ENCODE peak calls at places on chromosomes 12 and 14, in ten cellular contexts. B is C1 segment of cervical spinal cord; J is activated effector memory CD4-positive, alpha-beta T cell treated with anti-CD3 and anti-CD28 coated beads, Interleukin-2, amount 50 U/mL, for 16 hours; N is A172; A is fibroblast of villous mesenchyme; P is progenitor cell of endocrine pancreas; F is amniotic stem cell; D is T-helper 22 cell; V is neural progenitor cell; Z is lower leg skin. C is an unnamed sample.

GRCh38 chr12:102441077-102441596 is 39.2 kb downstream of the IGF1 start:
- DNase-seq in B (no peak), J (no peak), N (no peak), A (peak), P (no peak), F (no peak), D (no peak), V (no peak), Z (no peak), C (no peak)

GRCh38 chr14:104800600-104801283 is at the start of gene ZBTB42:
- DNase-seq in B (no peak), J (peak), N (no peak), A (peak), P (peak), F (no peak), D (peak), V (peak), Z (peak), C (peak)

GRCh38 chr14:51318777-51319176 is 78.7 kb downstream of the TMX1 start:
- DNase-seq in B (no peak), J (no peak), N (no peak), A (no peak), P (no peak), F (no peak), D (no peak), V (no peak), Z (no peak), C (no peak)

GRCh38 chr12:132700212-132700913 is 10.3 kb upstream of the PGAM5 start:
- DNase-seq in B (no peak), J (no peak), N (peak), A (peak), P (no peak), F (no peak), D (no peak), V (no peak), Z (no peak), C (no peak)

GRCh38 chr12:85273411-85274075 is 6.5 kb upstream of the ALX1 start:
- DNase-seq in B (no peak), J (no peak), N (no peak), A (no peak), P (no peak), F (no peak), D (no peak), V (peak), Z (peak), C (no peak)

GRCh38 chr14:33068626-33069025 is 129.9 kb downstream of the NPAS3 start:
- DNase-seq in B (no peak), J (no peak), N (peak), A (no peak), P (no peak), F (no peak), D (no peak), V (peak), Z (no peak), C (no peak)

GRCh38 chr14:77148510-77149231 is 7.1 kb upstream of the ZDHHC22 start:
- DNase-seq in B (no peak), J (no peak), N (no peak), A (peak), P (no peak), F (no peak), D (no peak), V (no peak), Z (no peak), C (no peak)

GRCh38 chr14:85584481-85584880 is 54.5 kb downstream of the FLRT2 start:
- DNase-seq in B (no peak), J (no peak), N (no peak), A (no peak), P (no peak), F (no peak), D (no peak), V (no peak), Z (no peak), C (no peak)

GRCh38 chr14:30006695-30007094 is 79.0 kb upstream of the PRKD1 start:
- DNase-seq in B (no peak), J (no peak), N (no peak), A (no peak), P (no peak), F (no peak), D (no peak), V (no peak), Z (no peak), C (no peak)

GRCh38 chr12:14403711-14404164 is 38.3 kb downstream of the ATF7IP start:
- DNase-seq in B (no peak), J (no peak), N (no peak), A (peak), P (no peak), F (peak), D (no peak), V (no peak), Z (no peak), C (no peak)

GRCh38 chr12:132545955-132546354 is 56.0 kb downstream of the FBRSL1 start:
- DNase-seq in B (no peak), J (no peak), N (no peak), A (no peak), P (no peak), F (no peak), D (no peak), V (peak), Z (no peak), C (no peak)

GRCh38 chr14:60757617-60758016 is 23.1 kb downstream of the MNAT1 start:
- DNase-seq in B (no peak), J (no peak), N (no peak), A (peak), P (no peak), F (no peak), D (no peak), V (no peak), Z (no peak), C (no peak)

GRCh38 chr12:53300187-53300586 is 692 bp downstream of the MYG1 start:
- DNase-seq in B (no peak), J (peak), N (peak), A (peak), P (no peak), F (no peak), D (no peak), V (no peak), Z (no peak), C (no peak)

GRCh38 chr12:9064815-9065606 is 50.7 kb downstream of the A2M start:
- DNase-seq in B (peak), J (peak), N (no peak), A (peak), P (peak), F (no peak), D (no peak), V (peak), Z (no peak), C (peak)

GRCh38 chr12:22899184-22899583 is 274.2 kb downstream of the ETNK1 start:
- DNase-seq in B (no peak), J (no peak), N (no peak), A (no peak), P (no peak), F (no peak), D (no peak), V (peak), Z (no peak), C (no peak)

GRCh38 chr14:39169541-39169900 is 612 bp downstream of the TRAPPC6B start:
- DNase-seq in B (no peak), J (no peak), N (no peak), A (no peak), P (no peak), F (no peak), D (no peak), V (no peak), Z (no peak), C (no peak)

GRCh38 chr12:114918535-114919233 is 234.7 kb upstream of the TBX3 start:
- DNase-seq in B (no peak), J (no peak), N (peak), A (peak), P (no peak), F (no peak), D (no peak), V (no peak), Z (no peak), C (no peak)

GRCh38 chr14:60304509-60304908 is 55.5 kb downstream of the PPM1A start:
- DNase-seq in B (no peak), J (no peak), N (no peak), A (no peak), P (no peak), F (no peak), D (no peak), V (no peak), Z (no peak), C (no peak)

GRCh38 chr14:22849212-22849819 is 12.9 kb downstream of the MMP14 start:
- DNase-seq in B (peak), J (no peak), N (no peak), A (peak), P (no peak), F (no peak), D (no peak), V (no peak), Z (peak), C (no peak)

GRCh38 chr14:77278461-77279230 is 7.6 kb upstream of the NGB start:
- DNase-seq in B (no peak), J (no peak), N (no peak), A (no peak), P (no peak), F (no peak), D (no peak), V (no peak), Z (no peak), C (no peak)

GRCh38 chr14:60651051-60651935 is 2.0 kb upstream of the SIX1 start:
- DNase-seq in B (no peak), J (no peak), N (no peak), A (no peak), P (no peak), F (no peak), D (no peak), V (peak), Z (no peak), C (no peak)

GRCh38 chr12:93183940-93184663 is 193.6 kb upstream of the NUDT4 start:
- DNase-seq in B (peak), J (no peak), N (no peak), A (peak), P (no peak), F (no peak), D (no peak), V (no peak), Z (no peak), C (no peak)

GRCh38 chr14:21436567-21437062 is 19.3 kb downstream of the CHD8 start:
- DNase-seq in B (no peak), J (no peak), N (no peak), A (no peak), P (no peak), F (no peak), D (no peak), V (no peak), Z (no peak), C (no peak)

GRCh38 chr12:2354151-2354991 is 301.6 kb downstream of the CACNA1C start:
- DNase-seq in B (no peak), J (peak), N (no peak), A (no peak), P (no peak), F (no peak), D (no peak), V (peak), Z (no peak), C (no peak)

GRCh38 chr12:3632256-3633240 is 120.4 kb downstream of the CRACR2A start:
- DNase-seq in B (no peak), J (peak), N (no peak), A (no peak), P (no peak), F (no peak), D (no peak), V (no peak), Z (peak), C (no peak)

GRCh38 chr12:103800252-103800771 is 40.7 kb downstream of the NT5DC3 start:
- DNase-seq in B (no peak), J (no peak), N (peak), A (peak), P (no peak), F (no peak), D (no peak), V (no peak), Z (no peak), C (no peak)

GRCh38 chr12:71216725-71217579 is 59.2 kb upstream of the TSPAN8 start:
- DNase-seq in B (no peak), J (no peak), N (peak), A (peak), P (no peak), F (no peak), D (no peak), V (peak), Z (no peak), C (peak)

GRCh38 chr14:22476882-22477281 is 112.1 kb downstream of the DAD1 start:
- DNase-seq in B (no peak), J (no peak), N (no peak), A (no peak), P (no peak), F (no peak), D (no peak), V (no peak), Z (no peak), C (no peak)

GRCh38 chr12:91009319-91009950 is 4.7 kb upstream of the EPYC start:
- DNase-seq in B (no peak), J (no peak), N (peak), A (peak), P (no peak), F (no peak), D (no peak), V (no peak), Z (no peak), C (no peak)

GRCh38 chr14:32805979-32806378 is 132.7 kb upstream of the NPAS3 start:
- DNase-seq in B (no peak), J (no peak), N (no peak), A (no peak), P (no peak), F (no peak), D (no peak), V (no peak), Z (no peak), C (no peak)

GRCh38 chr12:22543246-22544037 is 900 bp downstream of the C2CD5 start:
- DNase-seq in B (no peak), J (peak), N (no peak), A (peak), P (peak), F (no peak), D (peak), V (peak), Z (peak), C (no peak)

GRCh38 chr12:20798561-20798960 is 11.9 kb upstream of the SLCO1B3 start:
- DNase-seq in B (no peak), J (no peak), N (peak), A (no peak), P (no peak), F (no peak), D (no peak), V (peak), Z (no peak), C (no peak)

GRCh38 chr14:52299692-52300278 is 14.3 kb upstream of the PTGER2 start:
- DNase-seq in B (no peak), J (no peak), N (peak), A (peak), P (no peak), F (peak), D (no peak), V (peak), Z (no peak), C (no peak)

GRCh38 chr12:57511588-57512325 is 8.6 kb downstream of the DDIT3 start:
- DNase-seq in B (no peak), J (no peak), N (no peak), A (no peak), P (no peak), F (no peak), D (no peak), V (no peak), Z (no peak), C (no peak)

GRCh38 chr14:101232340-101233015 is 328.8 kb upstream of the DIO3 start:
- DNase-seq in B (no peak), J (no peak), N (no peak), A (no peak), P (no peak), F (no peak), D (no peak), V (no peak), Z (peak), C (no peak)

GRCh38 chr12:31238764-31239387 is 87.1 kb downstream of the SINHCAF start:
- DNase-seq in B (no peak), J (peak), N (peak), A (peak), P (peak), F (peak), D (no peak), V (peak), Z (peak), C (peak)

GRCh38 chr14:58750321-58751269 is 112.8 kb downstream of the DACT1 start:
- DNase-seq in B (no peak), J (no peak), N (no peak), A (no peak), P (no peak), F (no peak), D (no peak), V (no peak), Z (no peak), C (no peak)

C was measured in substantia nigra.